ENCODE peak calls at places on chromosomes 4 and X, in seven cellular contexts. O, Z, U, K, Y, E and Q are unnamed samples.

GRCh38 chrX:9466115-9466495 is 1.2 kb downstream of the TBL1X start:
- DNase-seq in K (peak; percentile 41), Z (peak; percentile 65), U (peak; percentile 21), O (peak; percentile 10), E (peak; percentile 39), Y (peak; percentile 28), Q (no peak)

GRCh38 chr4:184596617-184597185 is 52.5 kb downstream of the CASP3 start:
- DNase-seq in U (no peak), K (no peak), Z (no peak), O (no peak), E (peak; percentile 28), Y (no peak), Q (no peak)

GRCh38 chr4:137000432-137000831 is 531.9 kb downstream of the PCDH18 start:
- DNase-seq in K (no peak), O (no peak), U (no peak), Y (no peak), E (no peak), Z (no peak), Q (no peak)

GRCh38 chr4:89549907-89550306 is 242.3 kb upstream of the GPRIN3 start:
- DNase-seq in K (no peak), E (no peak), U (peak; percentile 54), Z (no peak), O (no peak), Y (peak; percentile 94), Q (no peak)

GRCh38 chrX:47637546-47638195 is 7.9 kb upstream of the CFP start:
- DNase-seq in U (no peak), Y (no peak), K (peak; percentile 72), Z (no peak), E (no peak), O (no peak), Q (no peak)

GRCh38 chr4:83331959-83332358 is 2.7 kb downstream of the HPSE start:
- DNase-seq in Z (no peak), O (no peak), U (no peak), K (no peak), E (no peak), Y (no peak), Q (no peak)

GRCh38 chrX:39479856-39480255 is 617.9 kb downstream of the BCOR start:
- DNase-seq in U (no peak), Z (no peak), E (no peak), Y (no peak), K (no peak), O (no peak), Q (peak; percentile 11)

GRCh38 chrX:40573763-40574162 is 7.0 kb upstream of the ATP6AP2 start:
- DNase-seq in Y (peak; percentile 7), Z (no peak), O (no peak), U (peak; percentile 11), E (no peak), K (peak; percentile 39), Q (no peak)

GRCh38 chr4:8331567-8331955 is 62.0 kb downstream of the HTRA3 start:
- DNase-seq in U (no peak), K (no peak), O (no peak), Y (no peak), E (no peak), Z (no peak), Q (no peak)

GRCh38 chr4:28226962-28227361 is 1366.3 kb downstream of the STIM2 start:
- DNase-seq in E (no peak), U (no peak), O (no peak), K (no peak), Y (no peak), Z (no peak), Q (no peak)

GRCh38 chr4:74112399-74113090 is 13.6 kb upstream of the CXCL2 start:
- DNase-seq in Y (peak; percentile 21), Z (no peak), U (peak; percentile 61), K (no peak), E (no peak), O (no peak), Q (no peak)

GRCh38 chrX:135432881-135433521 is 11.3 kb downstream of the SMIM10L2A start:
- DNase-seq in O (no peak), Z (peak; percentile 42), E (no peak), U (no peak), K (no peak), Y (no peak), Q (no peak)

GRCh38 chrX:24561121-24561520 is 86.0 kb downstream of the PCYT1B start:
- DNase-seq in Z (peak; percentile 8), E (peak; percentile 22), K (peak; percentile 43), U (peak; percentile 11), O (peak; percentile 23), Y (no peak), Q (no peak)

GRCh38 chr4:4595252-4595651 is 53.4 kb upstream of the STX18 start:
- DNase-seq in Z (no peak), Y (no peak), U (no peak), K (peak; percentile 44), E (no peak), O (no peak), Q (no peak)

GRCh38 chrX:769796-770195 is 139.2 kb downstream of the SHOX start:
- DNase-seq in E (no peak), U (no peak), K (peak; percentile 47), O (no peak), Y (no peak), Z (no peak), Q (no peak)

GRCh38 chr4:145541266-145541770 is 59.7 kb downstream of the SMAD1 start:
- DNase-seq in E (no peak), Z (no peak), Y (no peak), K (no peak), O (no peak), U (no peak), Q (no peak)

GRCh38 chr4:113979157-113979972 is at the start of gene ARSJ:
- DNase-seq in K (peak; percentile 80), O (peak; percentile 42), Z (peak; percentile 76), Y (peak; percentile 81), E (no peak), U (peak; percentile 88), Q (no peak)

GRCh38 chr4:20687894-20688293 is 12.4 kb upstream of the PACRGL start:
- DNase-seq in E (no peak), K (no peak), Y (peak; percentile 87), U (peak; percentile 75), Z (no peak), O (no peak), Q (peak; percentile 4)

GRCh38 chrX:12007881-12008280 is 130.4 kb upstream of the FRMPD4 start:
- DNase-seq in Z (no peak), O (peak; percentile 17), K (no peak), Y (peak; percentile 70), U (peak; percentile 84), E (no peak), Q (peak; percentile 32)

GRCh38 chr4:123401466-123402175 is 5.0 kb downstream of the SPRY1 start:
- DNase-seq in E (no peak), K (no peak), Z (no peak), Y (no peak), U (no peak), O (no peak), Q (no peak)
- H3K4me2 ChIP-seq in E (no peak overlapping the region), K (peak overlapping the region; percentile 84), Z (peak overlapping the region; percentile 72), Y (peak overlapping the region; percentile 89), U (peak overlapping the region; percentile 48), O (no peak overlapping the region), Q (peak overlapping the region; percentile 64)

GRCh38 chr4:685681-686218 is 3.2 kb downstream of the SLC49A3 start:
- DNase-seq in U (no peak), Y (no peak), E (no peak), K (no peak), O (no peak), Z (no peak), Q (no peak)

GRCh38 chr4:686371-687040 is 2.4 kb downstream of the SLC49A3 start:
- DNase-seq in U (no peak), O (no peak), E (no peak), K (no peak), Y (no peak), Z (no peak), Q (no peak)

GRCh38 chr4:687975-688694 is 816 bp downstream of the SLC49A3 start:
- DNase-seq in Y (no peak), K (peak; percentile 77), E (no peak), O (no peak), Z (no peak), U (no peak), Q (no peak)

GRCh38 chr4:688695-689497 is at the start of gene SLC49A3:
- DNase-seq in O (no peak), Z (no peak), U (no peak), Y (no peak), E (no peak), K (peak; percentile 78), Q (no peak)

GRCh38 chr4:687048-687974 is 1.6 kb downstream of the SLC49A3 start:
- DNase-seq in E (peak; percentile 95), U (peak; percentile 77), K (no peak), Z (peak; percentile 47), Y (peak; percentile 87), O (peak; percentile 91), Q (no peak)
- TF ChIP-seq CTCF in E (no peak), U (no peak), K (no peak), Z (no peak), Y (no peak), O (no peak), Q (no peak)

GRCh38 chr4:189497996-189498395 is 442.7 kb upstream of the FRG1 start:
- DNase-seq in O (no peak), E (no peak), Z (no peak), Y (no peak), U (no peak), K (no peak), Q (no peak)
- H3K4me2 ChIP-seq in O (no peak overlapping the region), E (no peak overlapping the region), Z (no peak overlapping the region), Y (no peak overlapping the region), U (no peak overlapping the region), K (no peak overlapping the region), Q (no peak overlapping the region)

DNA sequence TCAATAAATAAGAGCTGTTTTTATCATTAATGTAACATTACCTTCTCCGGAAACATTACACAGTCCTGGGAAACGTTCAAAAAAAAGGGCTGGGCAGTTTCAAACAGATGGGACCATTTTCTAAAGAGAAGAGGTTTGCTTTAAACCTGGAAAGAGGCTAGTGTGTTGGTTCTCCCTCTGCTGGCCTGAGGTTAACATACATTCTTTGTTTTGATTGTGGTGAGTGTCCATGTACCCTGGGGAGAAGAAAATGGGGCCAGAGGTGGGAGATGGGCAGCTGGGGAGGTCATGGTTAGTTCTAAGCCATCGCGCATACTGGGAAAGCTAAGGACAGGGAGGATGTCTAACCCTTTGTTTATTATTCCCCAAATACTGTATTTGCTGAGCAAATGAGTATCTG is 194.7 kb downstream of the CPEB2 start:
- DNase-seq in Y (peak; percentile 51), U (peak; percentile 28), O (peak; percentile 10), Z (peak; percentile 35), E (peak; percentile 29), K (peak; percentile 71), Q (no peak)
- TF ChIP-seq CTCF in Y (peak; percentile 52), U (peak; percentile 28), O (peak; percentile 11), Z (peak; percentile 38), E (peak; percentile 28), K (peak; percentile 71), Q (peak; percentile 35)